ENCODE peak calls at places on chromosomes 4 and X, in four cellular contexts. One of them, this sample, is unnamed.

GRCh38 chr4:119210760-119211159 is 1.8 kb upstream of the USP53 start:
- DNase-seq in kidney epithelial cell: no peak
- DNase-seq in NB4: peak
- DNase-seq in AG04449: no peak
- DNase-seq in this sample: no peak

GRCh38 chr4:102094474-102094873 is 250.8 kb downstream of the SLC39A8 start:
- DNase-seq in NB4: no peak
- DNase-seq in kidney epithelial cell: no peak
- DNase-seq in AG04449: no peak
- DNase-seq in this sample: no peak

GRCh38 chr4:151895671-151896070 is 134.9 kb upstream of the GATB start:
- DNase-seq in AG04449: no peak
- DNase-seq in kidney epithelial cell: no peak
- DNase-seq in NB4: no peak
- DNase-seq in this sample: no peak

GRCh38 chrX:16870861-16871584 is 861 bp upstream of the RBBP7 start:
- DNase-seq in AG04449: no peak
- DNase-seq in kidney epithelial cell: no peak
- DNase-seq in NB4: peak
- DNase-seq in this sample: no peak

GRCh38 chr4:106238819-106239420 is 77.1 kb downstream of the TBCK start:
- DNase-seq in NB4: peak
- DNase-seq in AG04449: no peak
- DNase-seq in kidney epithelial cell: peak
- DNase-seq in this sample: no peak

GRCh38 chr4:99712099-99712498 is 54.5 kb upstream of the C4orf54 start:
- DNase-seq in kidney epithelial cell: no peak
- DNase-seq in NB4: no peak
- DNase-seq in AG04449: no peak
- DNase-seq in this sample: no peak

GRCh38 chr4:15936495-15936894 is 2.0 kb downstream of the FGFBP1 start:
- DNase-seq in kidney epithelial cell: no peak
- DNase-seq in AG04449: no peak
- DNase-seq in NB4: no peak
- DNase-seq in this sample: no peak

GRCh38 chrX:39729834-39730670 is 367.7 kb downstream of the BCOR start:
- DNase-seq in kidney epithelial cell: no peak
- DNase-seq in AG04449: no peak
- DNase-seq in NB4: peak
- DNase-seq in this sample: no peak

GRCh38 chrX:11239230-11239629 is 54.0 kb upstream of the AMELX start:
- DNase-seq in kidney epithelial cell: peak
- DNase-seq in AG04449: peak
- DNase-seq in NB4: no peak
- DNase-seq in this sample: no peak

GRCh38 chr4:116925900-116926457 is 159.4 kb downstream of the TRAM1L1 start:
- DNase-seq in kidney epithelial cell: no peak
- DNase-seq in AG04449: no peak
- DNase-seq in NB4: no peak
- DNase-seq in this sample: no peak

GRCh38 chr4:54971474-54971950 is 153.9 kb downstream of the KDR start:
- DNase-seq in AG04449: no peak
- DNase-seq in kidney epithelial cell: no peak
- DNase-seq in NB4: peak
- DNase-seq in this sample: no peak

GRCh38 chrX:148416142-148416541 is 84.3 kb upstream of the AFF2 start:
- DNase-seq in AG04449: no peak
- DNase-seq in kidney epithelial cell: no peak
- DNase-seq in NB4: peak
- DNase-seq in this sample: peak

GRCh38 chrX:74525116-74525515 is 89.3 kb downstream of the RLIM start:
- DNase-seq in NB4: no peak
- DNase-seq in kidney epithelial cell: no peak
- DNase-seq in AG04449: no peak
- DNase-seq in this sample: no peak

GRCh38 chrX:17829526-17829925 is 31.6 kb downstream of the RAI2 start:
- DNase-seq in kidney epithelial cell: no peak
- DNase-seq in NB4: no peak
- DNase-seq in AG04449: no peak
- DNase-seq in this sample: no peak

GRCh38 chrX:49257846-49258748 is 6.4 kb downstream of the FOXP3 start:
- DNase-seq in AG04449: no peak
- DNase-seq in NB4: no peak
- DNase-seq in kidney epithelial cell: no peak
- DNase-seq in this sample: no peak

GRCh38 chrX:32673193-32673592 is 538.2 kb downstream of the DMD start:
- DNase-seq in kidney epithelial cell: no peak
- DNase-seq in AG04449: no peak
- DNase-seq in NB4: peak
- DNase-seq in this sample: no peak

GRCh38 chrX:122026665-122027064 is 979.3 kb downstream of the GLUD2 start:
- DNase-seq in kidney epithelial cell: no peak
- DNase-seq in AG04449: no peak
- DNase-seq in NB4: no peak
- DNase-seq in this sample: no peak

GRCh38 chrX:117996408-117996807 is 120.2 kb downstream of the KLHL13 start:
- DNase-seq in NB4: no peak
- DNase-seq in AG04449: no peak
- DNase-seq in kidney epithelial cell: no peak
- DNase-seq in this sample: no peak

GRCh38 chr4:144611850-144612249 is 34.1 kb upstream of the HHIP start:
- DNase-seq in kidney epithelial cell: no peak
- DNase-seq in NB4: peak
- DNase-seq in AG04449: no peak
- DNase-seq in this sample: no peak

GRCh38 chrX:10795721-10796120 is 175.3 kb upstream of the MID1 start:
- DNase-seq in NB4: no peak
- DNase-seq in kidney epithelial cell: no peak
- DNase-seq in AG04449: no peak
- DNase-seq in this sample: no peak

GRCh38 chr4:52197351-52197750 is 146.2 kb downstream of the SPATA18 start:
- DNase-seq in AG04449: no peak
- DNase-seq in NB4: no peak
- DNase-seq in kidney epithelial cell: no peak
- DNase-seq in this sample: no peak

GRCh38 chr4:75907956-75908355 is 5.7 kb upstream of the PPEF2 start:
- DNase-seq in NB4: peak
- DNase-seq in AG04449: no peak
- DNase-seq in kidney epithelial cell: no peak
- DNase-seq in this sample: no peak

GRCh38 chrX:105462191-105462590 is 241.7 kb upstream of the TEX13A start:
- DNase-seq in kidney epithelial cell: no peak
- DNase-seq in NB4: no peak
- DNase-seq in AG04449: no peak
- DNase-seq in this sample: no peak

GRCh38 chrX:16778993-16779392 is 7.3 kb upstream of the TXLNG start:
- DNase-seq in kidney epithelial cell: no peak
- DNase-seq in AG04449: no peak
- DNase-seq in NB4: no peak
- DNase-seq in this sample: no peak

GRCh38 chr4:7003176-7003878 is 39.8 kb upstream of the TADA2B start:
- DNase-seq in NB4: no peak
- DNase-seq in AG04449: no peak
- DNase-seq in kidney epithelial cell: no peak
- DNase-seq in this sample: no peak

GRCh38 chrX:21717802-21718201 is 40.1 kb downstream of the SMPX start:
- DNase-seq in NB4: no peak
- DNase-seq in AG04449: no peak
- DNase-seq in kidney epithelial cell: no peak
- DNase-seq in this sample: no peak

GRCh38 chr4:135197650-135198049 is 996.1 kb upstream of the PABPC4L start:
- DNase-seq in NB4: no peak
- DNase-seq in kidney epithelial cell: no peak
- DNase-seq in AG04449: no peak
- DNase-seq in this sample: no peak

GRCh38 chr4:7988437-7988836 is 48.8 kb upstream of the AFAP1 start:
- DNase-seq in kidney epithelial cell: no peak
- DNase-seq in AG04449: peak
- DNase-seq in NB4: no peak
- DNase-seq in this sample: no peak

GRCh38 chrX:42466706-42467105 is 311.3 kb downstream of the PPP1R2C start:
- DNase-seq in AG04449: no peak
- DNase-seq in kidney epithelial cell: no peak
- DNase-seq in NB4: no peak
- DNase-seq in this sample: no peak

GRCh38 chrX:107716045-107716684 is 59.4 kb downstream of the TSC22D3 start:
- DNase-seq in AG04449: no peak
- DNase-seq in NB4: peak
- DNase-seq in kidney epithelial cell: no peak
- DNase-seq in this sample: no peak

GRCh38 chrX:4588893-4589292 is 875.4 kb upstream of the PRKX start:
- DNase-seq in NB4: no peak
- DNase-seq in AG04449: no peak
- DNase-seq in kidney epithelial cell: no peak
- DNase-seq in this sample: no peak

GRCh38 chrX:17632942-17633341 is 104.4 kb upstream of the SCML1 start:
- DNase-seq in kidney epithelial cell: no peak
- DNase-seq in AG04449: no peak
- DNase-seq in NB4: no peak
- DNase-seq in this sample: no peak

GRCh38 chrX:1535241-1536041 is 1.5 kb downstream of the P2RY8 start:
- DNase-seq in NB4: peak
- DNase-seq in kidney epithelial cell: no peak
- DNase-seq in AG04449: no peak
- DNase-seq in this sample: peak

DNA sequence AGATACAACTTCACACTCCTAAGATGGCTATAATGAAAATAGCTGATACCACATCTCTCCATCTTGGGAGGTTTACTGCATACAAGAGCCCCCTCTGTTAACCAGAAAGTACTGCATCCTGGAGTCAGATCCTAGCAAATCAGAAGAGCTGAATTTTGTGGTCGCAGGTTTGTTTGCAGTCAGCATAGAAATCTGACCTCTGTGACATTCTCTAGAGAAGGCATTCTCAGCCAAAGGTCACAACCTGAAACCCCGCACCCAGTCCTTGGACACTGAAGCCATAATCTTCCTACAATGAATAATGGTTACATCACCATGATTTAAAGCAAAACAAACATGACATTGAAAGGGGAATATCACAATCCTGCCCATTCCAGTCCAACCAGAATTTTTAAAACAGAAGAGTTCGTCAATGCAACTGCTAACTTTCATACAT is 17.7 kb downstream of the HS6ST2 start:
- DNase-seq in AG04449: no peak
- DNase-seq in kidney epithelial cell: no peak
- DNase-seq in NB4: no peak
- DNase-seq in this sample: no peak
- TF ChIP-seq CTCF in AG04449: no peak
- TF ChIP-seq CTCF in kidney epithelial cell: peak
- TF ChIP-seq CTCF in NB4: no peak
- TF ChIP-seq CTCF in this sample: no peak

DNA sequence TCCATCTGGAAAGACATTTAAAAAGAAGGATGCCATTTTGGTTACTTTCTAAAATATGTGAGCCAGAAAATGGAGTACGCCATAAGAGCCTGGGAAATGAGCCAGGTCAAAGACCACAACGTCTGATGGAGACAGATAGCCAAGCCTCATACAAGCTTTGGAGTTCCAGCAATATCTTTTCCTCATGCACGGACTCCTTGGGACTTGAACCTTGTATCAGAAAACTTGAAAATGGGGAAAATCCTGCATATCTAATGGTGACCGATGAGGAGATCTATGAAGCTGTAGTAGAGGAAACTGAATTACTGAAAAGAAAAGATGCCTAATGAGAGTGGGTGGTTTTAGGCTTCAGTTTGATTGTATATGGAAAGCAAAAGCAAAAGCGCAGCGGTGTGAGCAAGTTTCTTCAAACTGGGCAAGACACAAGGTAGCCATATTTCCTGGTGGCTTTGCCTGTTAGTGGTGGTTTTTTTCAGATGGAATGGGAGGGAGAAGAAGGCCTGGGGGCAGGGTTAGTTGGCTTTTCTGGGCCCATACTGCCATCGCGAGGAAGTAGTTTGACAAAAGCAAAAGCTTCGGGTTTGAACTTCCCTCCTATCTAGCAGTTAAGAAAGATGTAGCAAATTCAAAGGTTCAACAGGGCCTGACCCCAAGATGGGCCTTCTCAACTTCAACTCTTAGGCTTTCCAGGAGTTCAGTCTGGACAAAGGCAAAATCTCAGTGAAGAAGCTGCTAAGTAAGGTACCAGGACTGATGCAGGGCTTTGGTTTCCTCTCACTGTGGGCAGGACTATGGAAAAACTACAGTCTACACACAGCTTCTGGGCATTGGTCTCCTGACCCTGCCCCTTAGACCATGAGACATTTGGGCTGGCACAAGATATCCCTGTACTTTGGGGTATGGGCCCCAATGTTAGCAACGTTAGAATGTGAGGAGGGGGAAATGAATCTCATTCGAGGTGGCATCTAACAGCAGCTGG is 210.0 kb upstream of the STK26 start:
- DNase-seq in kidney epithelial cell: no peak
- DNase-seq in NB4: no peak
- DNase-seq in AG04449: no peak
- DNase-seq in this sample: peak
- TF ChIP-seq CTCF in kidney epithelial cell: peak
- TF ChIP-seq CTCF in NB4: no peak
- TF ChIP-seq CTCF in AG04449: no peak
- TF ChIP-seq CTCF in this sample: peak

GRCh38 chr4:25280210-25280609 is 32.4 kb upstream of the ZCCHC4 start:
- DNase-seq in kidney epithelial cell: no peak
- DNase-seq in AG04449: no peak
- DNase-seq in NB4: no peak
- DNase-seq in this sample: no peak

GRCh38 chr4:25283948-25284347 is 28.6 kb upstream of the ZCCHC4 start:
- DNase-seq in NB4: no peak
- DNase-seq in AG04449: no peak
- DNase-seq in kidney epithelial cell: no peak
- DNase-seq in this sample: no peak

GRCh38 chr4:25284466-25284865 is 28.1 kb upstream of the ZCCHC4 start:
- DNase-seq in NB4: no peak
- DNase-seq in AG04449: no peak
- DNase-seq in kidney epithelial cell: no peak
- DNase-seq in this sample: no peak
- TF ChIP-seq CTCF in NB4: no peak
- TF ChIP-seq CTCF in AG04449: no peak
- TF ChIP-seq CTCF in kidney epithelial cell: no peak
- TF ChIP-seq CTCF in this sample: no peak

DNA sequence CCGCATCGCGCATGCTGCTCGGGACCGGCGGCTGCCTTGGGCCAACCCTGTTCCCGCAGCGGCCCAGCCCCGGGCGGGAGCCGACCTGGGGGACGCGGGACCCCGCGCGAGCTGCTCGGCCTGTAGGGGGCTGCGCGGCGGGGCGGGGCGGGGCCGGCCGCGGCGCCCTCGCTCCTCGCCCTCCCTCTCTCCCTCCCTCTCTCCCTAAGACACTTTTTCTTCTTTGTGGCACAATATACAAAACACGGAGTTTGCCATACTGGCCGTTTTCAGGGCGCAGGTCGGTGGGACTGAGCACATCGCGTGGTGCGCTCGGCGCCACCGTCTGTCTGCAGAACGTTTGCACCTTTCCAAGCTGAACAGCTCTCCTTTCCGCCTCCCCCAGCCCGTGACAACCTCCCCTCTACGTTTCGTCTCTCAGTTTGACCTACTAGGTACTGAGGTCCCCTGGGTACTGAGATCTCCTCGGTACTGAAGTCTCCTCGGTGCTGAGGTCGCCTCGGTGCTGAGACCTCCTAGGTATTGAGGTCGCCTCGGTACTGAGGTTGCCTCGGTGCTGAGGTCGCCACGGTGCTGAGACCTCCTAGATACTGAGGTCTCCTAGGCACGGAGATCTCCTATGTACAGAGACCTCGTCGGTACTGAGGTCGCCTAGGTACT is 261.1 kb upstream of the PLCXD1 start:
- DNase-seq in kidney epithelial cell: no peak
- DNase-seq in AG04449: no peak
- DNase-seq in NB4: peak
- DNase-seq in this sample: no peak
- TF ChIP-seq CTCF in kidney epithelial cell: no peak
- TF ChIP-seq CTCF in AG04449: no peak
- TF ChIP-seq CTCF in NB4: no peak
- TF ChIP-seq CTCF in this sample: no peak